ENCODE peak calls at places on chromosome 5, in six cellular contexts. V is HepG2, P is upper lobe of left lung, F is heart left ventricle, W is GM12865, N is AG04449. I is an unnamed sample.

GRCh38 chr5:131749723-131750470 is 46.9 kb downstream of the FNIP1 start:
- DNase-seq in W (no peak), P (no peak), N (no peak), F (no peak), V (no peak), I (no peak)

GRCh38 chr5:139141841-139142240 is 56.3 kb downstream of the SIL1 start:
- DNase-seq in P (peak), V (peak), N (no peak), F (peak), W (no peak), I (peak)

GRCh38 chr5:134509308-134510040 is 16.0 kb upstream of the JADE2 start:
- DNase-seq in P (peak), N (no peak), W (no peak), V (peak), F (peak), I (no peak)

GRCh38 chr5:81424728-81425127 is 30.8 kb upstream of the ACOT12 start:
- DNase-seq in F (no peak), W (no peak), P (no peak), N (no peak), V (no peak), I (no peak)

GRCh38 chr5:128579669-128580068 is 41.6 kb upstream of the FBN2 start:
- DNase-seq in P (no peak), N (no peak), W (no peak), V (no peak), F (no peak), I (peak)

GRCh38 chr5:172144291-172144815 is 43.7 kb downstream of the STK10 start:
- DNase-seq in V (peak), F (peak), P (no peak), N (no peak), W (peak), I (no peak)

GRCh38 chr5:50463047-50463446 is 22.0 kb upstream of the EMB start:
- DNase-seq in P (no peak), N (no peak), V (no peak), F (no peak), W (no peak), I (no peak)

GRCh38 chr5:472656-473343 is 29.8 kb downstream of the EXOC3 start:
- DNase-seq in P (peak), N (no peak), V (peak), F (peak), W (peak), I (peak)

GRCh38 chr5:132487841-132488555 is 2.6 kb downstream of the IRF1 start:
- DNase-seq in V (no peak), N (no peak), W (peak), F (peak), P (peak), I (no peak)

GRCh38 chr5:14386882-14387575 is 194.6 kb upstream of the OTULINL start:
- DNase-seq in W (no peak), P (no peak), N (no peak), V (no peak), F (no peak), I (no peak)

GRCh38 chr5:117881426-117882230 is 1106.7 kb downstream of the DTWD2 start:
- DNase-seq in F (no peak), N (no peak), V (no peak), W (no peak), P (no peak), I (no peak)

GRCh38 chr5:74424162-74424868 is 216.2 kb downstream of the ENC1 start:
- DNase-seq in P (peak), V (peak), W (no peak), N (no peak), F (no peak), I (no peak)

GRCh38 chr5:169656125-169656990 is 19.3 kb downstream of the DOCK2 start:
- DNase-seq in N (no peak), F (peak), W (peak), P (no peak), V (no peak), I (no peak)

GRCh38 chr5:34957857-34958690 is 28.7 kb downstream of the DNAJC21 start:
- DNase-seq in W (peak), F (no peak), N (no peak), V (peak), P (no peak), I (peak)

GRCh38 chr5:33479321-33479720 is 38.6 kb downstream of the TARS1 start:
- DNase-seq in W (no peak), N (no peak), P (no peak), V (no peak), F (no peak), I (no peak)

GRCh38 chr5:100794218-100794617 is 108.9 kb downstream of the ST8SIA4 start:
- DNase-seq in N (no peak), V (no peak), F (no peak), P (no peak), W (no peak), I (no peak)

GRCh38 chr5:138274189-138274853 is at the start of gene GFRA3:
- DNase-seq in N (no peak), W (peak), P (no peak), V (no peak), F (no peak), I (no peak)

GRCh38 chr5:96079075-96079474 is 117.4 kb upstream of the ELL2 start:
- DNase-seq in W (no peak), P (no peak), N (peak), V (peak), F (no peak), I (peak)

GRCh38 chr5:916441-917293 is 24.0 kb downstream of the TRIP13 start:
- DNase-seq in P (no peak), W (no peak), F (no peak), V (no peak), N (no peak), I (no peak)

GRCh38 chr5:43000198-43000840 is 39.8 kb downstream of the ANXA2R start:
- DNase-seq in N (no peak), W (no peak), V (no peak), F (no peak), P (no peak), I (no peak)

GRCh38 chr5:120014535-120014934 is 385.2 kb downstream of the FAM170A start:
- DNase-seq in P (no peak), V (no peak), N (no peak), F (no peak), W (no peak), I (no peak)

GRCh38 chr5:115490601-115491000 is 54.0 kb downstream of the FEM1C start:
- DNase-seq in P (peak), F (no peak), V (no peak), N (no peak), W (no peak), I (no peak)

DNA sequence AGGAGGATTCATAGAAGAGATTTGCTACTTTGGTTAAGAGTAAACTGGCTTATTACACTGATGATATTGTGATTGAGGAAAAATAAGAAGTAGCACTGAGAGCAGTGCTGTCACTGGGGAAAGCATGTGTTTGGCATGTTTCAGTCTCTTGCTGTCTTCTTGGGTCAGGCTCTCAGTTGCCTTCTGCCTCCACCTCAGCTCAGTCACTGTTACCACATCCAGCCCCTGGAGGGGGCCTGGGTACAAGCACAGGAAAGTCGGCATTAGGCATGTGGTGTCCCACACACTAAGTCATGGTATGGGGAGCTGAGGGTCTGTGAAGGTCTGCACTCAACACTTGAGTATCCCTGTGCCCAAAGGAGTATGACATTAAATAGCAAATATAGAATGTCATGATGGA is 958.3 kb upstream of the CDH9 start:
- DNase-seq in P (no peak), N (no peak), V (no peak), W (no peak), F (no peak), I (no peak)
- H3K4me3 ChIP-seq in P (no peak), N (no peak), V (no peak), W (no peak), F (no peak), I (no peak)

GRCh38 chr5:108484035-108484434 is 102.1 kb upstream of the FBXL17 start:
- DNase-seq in F (no peak), W (no peak), V (no peak), N (no peak), P (no peak), I (no peak)

DNA sequence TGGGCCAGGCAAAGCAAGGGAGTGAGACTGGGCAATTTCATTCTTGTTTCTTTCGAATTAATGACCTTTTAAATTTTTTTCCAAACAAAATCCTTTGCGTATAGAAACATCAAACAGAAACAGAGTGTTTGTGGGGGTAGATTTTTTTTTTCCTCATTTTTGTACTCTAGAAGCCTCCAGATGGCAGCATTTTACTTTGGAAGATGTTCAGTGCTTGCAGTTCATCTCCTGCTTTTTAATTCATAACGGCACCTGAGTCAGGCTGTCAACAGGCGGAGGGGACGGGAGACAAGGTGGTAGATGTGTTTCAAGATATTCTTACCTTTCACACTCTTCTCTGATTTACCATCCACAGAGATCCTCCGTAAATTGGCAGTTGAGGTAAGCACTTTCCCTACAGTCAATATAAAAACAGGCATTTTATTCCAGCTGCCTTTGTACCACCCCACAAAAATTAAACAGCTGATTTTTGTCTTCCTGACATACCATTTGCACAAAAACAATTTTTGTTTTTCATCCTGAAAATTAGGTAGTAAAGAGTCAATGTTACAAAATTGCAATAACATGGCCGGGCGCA is 99.5 kb upstream of the FBXL17 start:
- DNase-seq in P (no peak), W (peak), F (no peak), N (no peak), V (peak), I (no peak)
- TF ChIP-seq CTCF in P (no peak), W (peak), F (peak), N (peak), V (peak), I (peak)

GRCh38 chr5:107773479-107773878 is 102.7 kb upstream of the EFNA5 start:
- DNase-seq in P (no peak), N (no peak), F (no peak), W (no peak), V (no peak), I (no peak)
- H3K4me3 ChIP-seq in P (no peak), N (no peak), F (no peak), W (no peak), V (no peak), I (no peak)

DNA sequence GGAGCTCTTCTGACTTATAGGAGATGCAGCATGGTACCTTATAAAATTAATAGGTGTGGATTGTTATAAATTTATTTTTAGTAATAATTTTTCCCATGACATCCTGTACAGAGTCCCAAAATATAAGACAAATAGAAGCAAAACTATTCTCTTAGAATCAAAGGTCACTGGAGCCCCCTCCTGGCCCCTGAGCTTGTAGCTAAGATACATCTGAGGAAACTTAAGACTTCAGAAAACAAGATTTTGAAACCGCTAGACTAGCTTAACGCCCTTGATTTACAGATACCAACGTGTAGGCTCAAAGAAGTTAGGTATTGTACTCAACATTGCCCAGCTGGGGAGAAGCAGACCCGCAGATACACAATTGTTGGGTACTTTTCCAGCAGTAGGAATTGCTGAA is 45.7 kb upstream of the KCNN2 start:
- DNase-seq in V (no peak), W (no peak), F (no peak), N (no peak), P (no peak), I (no peak)
- TF ChIP-seq CTCF in V (no peak), W (no peak), F (no peak), N (no peak), P (no peak), I (no peak)

GRCh38 chr5:72209515-72210115 is 102.3 kb downstream of the MAP1B start:
- DNase-seq in F (no peak), P (no peak), W (no peak), V (no peak), N (no peak), I (peak)

GRCh38 chr5:72208324-72208723 is 101.0 kb downstream of the MAP1B start:
- DNase-seq in V (no peak), N (no peak), P (no peak), W (no peak), F (no peak), I (no peak)

GRCh38 chr5:72212171-72212570 is 104.9 kb downstream of the MAP1B start:
- DNase-seq in W (no peak), P (no peak), F (no peak), N (no peak), V (no peak), I (no peak)

GRCh38 chr5:72213482-72213881 is 106.2 kb downstream of the MAP1B start:
- DNase-seq in W (no peak), F (no peak), V (no peak), N (no peak), P (no peak), I (no peak)

DNA sequence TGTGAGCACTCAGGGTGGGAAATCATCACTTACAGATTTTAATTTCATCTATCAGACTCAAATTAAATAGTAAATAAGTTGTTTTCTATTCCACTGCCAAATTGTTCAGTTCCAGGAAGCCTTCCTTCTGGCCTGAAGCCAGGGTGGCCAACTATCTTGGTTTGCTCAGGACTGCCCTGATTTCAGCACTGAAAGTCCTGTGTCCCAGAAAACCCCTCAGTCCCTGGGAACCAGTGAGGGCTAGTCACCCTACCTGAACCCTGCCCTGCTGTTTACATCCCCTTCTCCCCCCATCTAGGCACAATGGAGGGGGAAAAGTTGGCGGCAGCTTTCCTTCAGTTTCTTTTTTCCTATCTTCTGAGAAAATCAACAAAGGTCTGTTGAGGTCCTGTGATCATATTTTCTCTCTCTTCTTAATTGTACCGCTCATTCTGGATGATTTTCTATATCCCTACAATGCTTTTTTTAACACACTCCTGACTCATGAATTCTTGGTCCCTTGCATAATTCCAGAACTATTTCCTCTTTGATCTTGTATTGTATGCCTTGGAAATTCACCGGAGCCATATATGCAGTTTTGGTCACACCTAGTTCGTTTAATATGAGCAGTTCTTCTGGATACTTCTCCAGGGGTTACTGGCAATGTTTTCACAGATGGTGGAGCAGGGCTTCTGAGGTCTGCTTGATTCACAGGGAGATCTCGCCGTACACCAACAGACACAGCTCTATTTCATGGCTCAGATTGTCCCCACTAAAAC is 103.8 kb downstream of the MAP1B start:
- DNase-seq in F (peak), N (no peak), P (no peak), W (no peak), V (peak), I (peak)
- H3K4me3 ChIP-seq in F (no peak), N (peak), P (no peak), W (no peak), V (no peak), I (no peak)

DNA sequence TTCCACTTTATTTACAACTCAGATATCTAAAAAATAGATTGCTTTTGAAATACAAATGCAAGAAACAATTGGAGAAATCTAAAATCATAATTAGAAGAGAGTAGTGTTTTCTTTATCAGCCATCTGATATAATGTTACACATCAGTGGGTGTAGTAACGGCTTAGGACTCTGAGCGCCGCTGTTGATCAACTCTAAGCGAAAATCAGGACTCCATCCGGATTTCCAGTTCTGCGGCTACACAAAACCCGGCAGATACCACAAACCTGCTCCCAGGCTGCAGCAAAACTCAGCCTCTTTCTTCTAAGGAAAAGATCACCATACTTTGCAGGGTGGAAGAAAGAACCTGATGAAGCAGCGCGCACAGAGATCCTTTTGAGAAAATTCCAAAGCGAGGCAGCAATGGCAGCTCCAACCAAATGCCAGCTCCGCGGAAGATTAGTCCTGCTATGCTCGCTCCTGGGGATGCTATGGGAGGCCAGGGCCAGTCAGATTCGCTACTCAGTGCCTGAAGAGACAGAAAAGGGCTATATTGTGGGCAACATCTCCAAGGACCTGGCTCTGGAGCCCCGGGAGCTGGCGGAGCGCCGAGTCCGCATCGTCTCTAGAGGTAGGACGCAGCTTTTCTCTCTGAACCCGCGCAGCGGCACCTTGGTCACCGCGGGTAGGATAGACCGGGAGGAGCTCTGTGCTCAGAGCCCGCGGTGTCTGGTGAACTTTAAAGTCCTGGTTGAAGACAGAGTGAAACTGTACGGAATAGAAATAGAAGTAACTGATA is at the start of gene PCDHGA9:
- DNase-seq in W (no peak), F (no peak), N (no peak), V (no peak), P (no peak), I (no peak)
- TF ChIP-seq CTCF in W (peak), F (peak), N (no peak), V (peak), P (peak), I (peak)

DNA sequence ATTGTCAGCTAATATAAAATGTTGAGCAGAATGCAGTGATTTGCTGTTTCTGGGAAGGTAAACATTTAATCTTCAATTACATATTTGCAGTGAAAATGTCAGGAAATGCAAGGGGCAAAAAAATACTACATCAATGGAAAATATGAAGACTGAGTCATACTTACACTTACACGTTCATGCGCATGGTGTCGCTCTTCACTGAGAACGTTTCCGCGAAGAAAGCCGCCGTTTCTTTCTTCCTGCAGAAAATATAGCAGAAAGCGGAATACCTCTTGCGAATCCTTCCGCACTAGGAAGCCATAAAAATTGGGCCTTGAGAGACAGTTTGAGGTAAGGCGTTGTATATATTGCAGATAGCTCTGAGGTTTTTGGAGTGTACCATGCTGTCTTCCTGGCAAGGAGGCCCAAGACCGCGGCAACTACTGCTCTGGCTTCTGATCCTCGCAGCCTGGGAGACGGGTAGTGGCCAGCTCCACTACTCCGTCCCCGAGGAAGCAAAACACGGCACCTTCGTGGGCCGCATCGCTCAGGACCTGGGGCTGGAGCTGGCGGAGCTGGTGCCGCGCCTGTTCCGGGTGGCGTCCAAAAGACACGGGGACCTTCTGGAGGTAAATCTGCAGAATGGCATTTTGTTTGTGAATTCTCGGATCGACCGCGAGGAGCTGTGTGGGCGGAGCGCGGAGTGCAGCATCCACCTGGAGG is at the start of gene PCDHA13:
- DNase-seq in F (no peak), N (no peak), V (no peak), P (no peak), W (no peak), I (no peak)
- H3K4me3 ChIP-seq in F (peak), N (no peak), V (no peak), P (peak), W (no peak), I (no peak)

DNA sequence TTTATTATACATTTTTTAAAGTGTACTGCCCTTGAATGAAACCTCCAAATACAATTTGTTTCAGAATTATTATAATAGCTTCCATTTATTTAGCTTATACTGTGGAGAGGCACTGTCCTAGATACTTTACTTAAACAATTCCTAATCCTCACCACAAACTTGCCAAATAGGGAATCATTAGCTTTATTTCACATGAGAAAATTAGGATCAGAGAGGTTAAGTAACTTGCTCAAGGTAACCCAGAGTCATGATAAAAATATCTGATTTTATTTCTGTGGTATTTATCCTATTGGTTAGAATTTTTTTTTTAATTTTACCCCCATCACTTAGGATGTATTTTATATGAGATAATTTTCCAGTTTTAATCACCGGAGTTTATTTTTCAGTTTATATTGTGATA is 78.4 kb downstream of the ADGRV1 start:
- DNase-seq in V (no peak), N (no peak), W (no peak), P (no peak), F (no peak), I (no peak)
- TF ChIP-seq CTCF in V (no peak), N (no peak), W (no peak), P (no peak), F (no peak), I (no peak)

GRCh38 chr5:142475102-142475501 is 150.3 kb upstream of the SPRY4 start:
- DNase-seq in W (no peak), P (no peak), V (no peak), N (no peak), F (no peak), I (no peak)
- H3K4me3 ChIP-seq in W (no peak), P (no peak), V (no peak), N (no peak), F (no peak), I (no peak)

I was measured in retinal pigment epithelial cell.